ENCODE peak calls at places on chromosomes 2 and 18, in nine cellular contexts. M, B, R, Z, W, V, L, H and U are unnamed samples.

GRCh38 chr2:42047488-42048317 is at the start of gene PKDCC:
- DNase-seq in M (peak; percentile 29), B (peak; percentile 89), R (peak; percentile 88), Z (peak; percentile 84), W (peak; percentile 83), V (peak; percentile 56), L (peak; percentile 88), H (peak; percentile 93), U (no peak)

GRCh38 chr2:15794608-15795134 is 145.7 kb upstream of the MYCN start:
- DNase-seq in M (no peak), B (no peak), R (no peak), Z (no peak), W (no peak), V (no peak), L (no peak), H (no peak), U (no peak)

GRCh38 chr2:106561356-106561755 is 74.2 kb downstream of the CD8B2 start:
- DNase-seq in M (no peak), B (peak; percentile 46), R (no peak), Z (no peak), W (no peak), V (peak; percentile 87), L (peak; percentile 43), H (no peak), U (peak; percentile 97)

GRCh38 chr2:196935421-196935820 is 8.9 kb upstream of the PGAP1 start:
- DNase-seq in M (no peak), B (no peak), R (no peak), Z (no peak), W (no peak), V (no peak), L (no peak), H (no peak), U (no peak)

GRCh38 chr2:45759310-45759851 is 107.9 kb downstream of the PRKCE start:
- DNase-seq in M (no peak), B (peak; percentile 49), R (no peak), Z (no peak), W (no peak), V (no peak), L (peak; percentile 69), H (peak; percentile 50), U (no peak)

GRCh38 chr2:142323206-142323605 is 192.4 kb upstream of the LRP1B start:
- DNase-seq in M (no peak), B (no peak), R (no peak), Z (no peak), W (no peak), V (no peak), L (no peak), H (no peak), U (peak; percentile 1)

GRCh38 chr2:157413342-157414035 is 30.4 kb downstream of the CYTIP start:
- DNase-seq in M (no peak), B (no peak), R (no peak), Z (no peak), W (no peak), V (no peak), L (no peak), H (no peak), U (no peak)

GRCh38 chr18:14921547-14921946 is 173.6 kb downstream of the ANKRD30B start:
- DNase-seq in M (no peak), B (no peak), R (no peak), Z (no peak), W (peak; percentile 40), V (peak; percentile 60), L (no peak), H (no peak), U (peak; percentile 89)

GRCh38 chr2:124683536-124684407 is 658.7 kb downstream of the CNTNAP5 start:
- DNase-seq in M (no peak), B (no peak), R (no peak), Z (no peak), W (no peak), V (no peak), L (no peak), H (no peak), U (no peak)

GRCh38 chr2:1162768-1163584 is 212.3 kb downstream of the SNTG2 start:
- DNase-seq in M (peak; percentile 21), B (no peak), R (no peak), Z (no peak), W (no peak), V (no peak), L (no peak), H (no peak), U (no peak)

GRCh38 chr18:21315741-21316187 is 73.7 kb downstream of the GREB1L start:
- DNase-seq in M (no peak), B (no peak), R (peak; percentile 71), Z (peak; percentile 37), W (no peak), V (no peak), L (no peak), H (peak; percentile 52), U (no peak)

GRCh38 chr18:35041752-35042379 is 653 bp downstream of the MAPRE2 start:
- DNase-seq in M (no peak), B (no peak), R (no peak), Z (no peak), W (peak; percentile 35), V (no peak), L (no peak), H (peak; percentile 20), U (no peak)

GRCh38 chr2:158894078-158894477 is 74.4 kb upstream of the TANC1 start:
- DNase-seq in M (no peak), B (no peak), R (no peak), Z (no peak), W (no peak), V (no peak), L (no peak), H (no peak), U (no peak)

GRCh38 chr2:158893057-158893456 is 75.4 kb upstream of the TANC1 start:
- DNase-seq in M (no peak), B (no peak), R (no peak), Z (no peak), W (no peak), V (peak; percentile 50), L (no peak), H (no peak), U (no peak)

GRCh38 chr2:158893474-158893873 is 75.0 kb upstream of the TANC1 start:
- DNase-seq in M (no peak), B (no peak), R (no peak), Z (no peak), W (no peak), V (no peak), L (no peak), H (no peak), U (no peak)

GRCh38 chr2:158890296-158890905 is 78.0 kb upstream of the TANC1 start:
- DNase-seq in M (no peak), B (no peak), R (no peak), Z (no peak), W (no peak), V (no peak), L (no peak), H (no peak), U (no peak)

DNA sequence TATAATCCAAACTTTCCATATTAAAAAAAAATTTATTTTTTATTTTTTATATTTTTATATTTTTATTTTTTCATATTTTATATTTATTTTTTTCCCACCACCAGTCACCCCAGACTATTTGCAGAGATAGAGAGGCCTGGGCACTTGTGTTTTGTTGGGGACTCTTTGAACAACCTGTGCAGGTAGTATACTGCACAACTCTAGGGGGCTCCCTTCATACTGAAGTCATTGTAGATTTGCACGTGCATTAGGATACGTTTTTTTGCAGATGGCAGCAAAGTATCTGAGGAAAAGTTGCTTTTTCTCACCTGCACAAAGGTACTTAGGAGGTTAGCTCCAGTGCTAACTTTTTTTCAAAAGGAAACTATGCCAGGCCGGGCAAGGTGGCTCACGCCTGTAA is 73.9 kb upstream of the TANC1 start:
- DNase-seq in M (no peak), B (no peak), R (no peak), Z (no peak), W (no peak), V (no peak), L (no peak), H (no peak), U (no peak)
- TF ChIP-seq CTCF in M (no peak), B (no peak), R (no peak), Z (peak; percentile 12), W (no peak), V (no peak), L (no peak), H (no peak), U (no peak)

DNA sequence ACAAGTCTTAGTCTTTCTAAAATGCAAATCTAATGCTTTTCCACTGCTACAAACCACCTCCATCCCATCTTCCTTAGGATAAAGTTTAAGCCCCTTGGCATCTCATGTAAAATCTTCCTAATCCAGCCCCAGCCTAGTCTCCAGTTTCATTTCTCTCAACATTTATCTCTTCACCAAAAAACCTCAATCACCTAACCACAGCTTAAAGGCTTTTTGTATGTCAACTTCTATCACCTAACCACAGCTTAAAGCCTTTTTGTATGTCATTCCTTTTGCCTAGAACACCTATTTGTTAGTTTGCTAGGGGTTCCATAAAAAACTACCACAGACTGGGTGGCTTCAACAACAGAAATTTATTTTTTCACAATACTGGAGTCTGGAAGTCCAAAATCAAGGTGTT is 4.1 kb downstream of the TRAK2 start:
- DNase-seq in M (no peak), B (no peak), R (no peak), Z (no peak), W (no peak), V (no peak), L (no peak), H (no peak), U (no peak)
- H3K4me3 ChIP-seq in M (no peak overlapping the region), B (no peak overlapping the region), R (no peak overlapping the region), Z (no peak overlapping the region), W (no peak overlapping the region), V (no peak overlapping the region), L (no peak overlapping the region), H (no peak overlapping the region), U (no peak overlapping the region)

GRCh38 chr2:144511945-144512344 is 8.0 kb downstream of the ZEB2 start:
- DNase-seq in M (no peak), B (no peak), R (no peak), Z (no peak), W (no peak), V (no peak), L (no peak), H (no peak), U (no peak)
- TF ChIP-seq CTCF in M (no peak), B (no peak), R (no peak), Z (no peak), W (no peak), V (no peak), L (no peak), H (no peak), U (no peak)

DNA sequence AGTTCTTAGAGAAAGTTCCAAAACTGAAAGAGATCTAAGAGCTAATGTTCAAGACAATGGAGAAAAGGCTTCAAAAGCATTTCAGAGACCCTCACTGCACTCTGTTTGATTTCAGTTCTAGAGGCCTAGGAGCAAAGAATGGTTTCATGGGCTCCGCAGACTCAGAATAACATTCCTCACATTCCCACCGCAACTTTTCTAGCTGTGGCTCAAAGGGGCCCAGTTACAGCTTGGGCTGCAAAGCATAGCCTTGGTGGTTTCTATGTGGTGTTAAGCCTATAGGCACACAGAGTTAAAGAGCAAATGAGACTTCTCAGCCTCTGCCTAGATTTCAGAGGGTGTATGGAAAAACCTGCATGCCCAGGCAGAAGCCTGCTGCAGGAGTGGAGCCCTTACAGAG is 73.0 kb downstream of the FSIP2 start:
- DNase-seq in M (no peak), B (no peak), R (no peak), Z (no peak), W (no peak), V (no peak), L (no peak), H (no peak), U (no peak)
- H3K4me3 ChIP-seq in M (no peak overlapping the region), B (no peak overlapping the region), R (no peak overlapping the region), Z (no peak overlapping the region), W (no peak overlapping the region), V (no peak overlapping the region), L (no peak overlapping the region), H (no peak overlapping the region), U (no peak overlapping the region)